ENCODE peak calls at places on chromosomes 11 and 22, in eight cellular contexts. Z, W, K, P, R, L, B and T are unnamed samples.

GRCh38 chr11:35617687-35618496 is at the start of gene FJX1:
- DNase-seq in Z (peak; percentile 72), W (peak; percentile 68), K (peak; percentile 79), P (peak; percentile 17), R (no peak), L (no peak), B (peak; percentile 55), T (peak; percentile 76)

GRCh38 chr11:92801685-92802084 is 167.8 kb upstream of the MTNR1B start:
- DNase-seq in Z (no peak), W (no peak), K (no peak), P (no peak), R (no peak), L (no peak), B (no peak), T (no peak)

GRCh38 chr22:18024276-18024939 is at the start of gene MICAL3:
- DNase-seq in Z (peak; percentile 82), W (peak; percentile 48), K (peak; percentile 78), P (peak; percentile 75), R (peak; percentile 69), L (no peak), B (peak; percentile 44), T (peak; percentile 47)

GRCh38 chr11:130023204-130023603 is 20.6 kb upstream of the PRDM10 start:
- DNase-seq in Z (peak; percentile 33), W (no peak), K (no peak), P (no peak), R (no peak), L (no peak), B (no peak), T (peak; percentile 49)

GRCh38 chr11:26287067-26287518 is 44.8 kb upstream of the ANO3 start:
- DNase-seq in Z (no peak), W (no peak), K (no peak), P (no peak), R (no peak), L (no peak), B (no peak), T (no peak)

GRCh38 chr11:124945826-124946225 is 8.2 kb upstream of the CCDC15 start:
- DNase-seq in Z (no peak), W (no peak), K (no peak), P (no peak), R (no peak), L (no peak), B (no peak), T (no peak)

GRCh38 chr11:8025816-8026215 is 38.7 kb downstream of the EIF3F start:
- DNase-seq in Z (no peak), W (no peak), K (no peak), P (no peak), R (no peak), L (no peak), B (no peak), T (peak; percentile 53)

GRCh38 chr22:48902983-48903650 is 924.6 kb downstream of the BRD1 start:
- DNase-seq in Z (no peak), W (no peak), K (no peak), P (no peak), R (no peak), L (no peak), B (no peak), T (no peak)

GRCh38 chr11:6629892-6630631 is 10.8 kb upstream of the TPP1 start:
- DNase-seq in Z (no peak), W (no peak), K (no peak), P (peak; percentile 26), R (peak; percentile 62), L (no peak), B (no peak), T (no peak)

GRCh38 chr11:36532908-36533601 is 23.0 kb upstream of the TRAF6 start:
- DNase-seq in Z (no peak), W (no peak), K (no peak), P (no peak), R (no peak), L (no peak), B (no peak), T (no peak)

GRCh38 chr22:40714514-40714966 is 35.3 kb downstream of the MCHR1 start:
- DNase-seq in Z (no peak), W (peak; percentile 63), K (no peak), P (no peak), R (no peak), L (no peak), B (no peak), T (no peak)

GRCh38 chr22:26648761-26649363 is 8.5 kb upstream of the MIAT start:
- DNase-seq in Z (no peak), W (no peak), K (no peak), P (no peak), R (no peak), L (no peak), B (no peak), T (no peak)

GRCh38 chr11:131867457-131868257 is 497.2 kb downstream of the NTM start:
- DNase-seq in Z (peak; percentile 56), W (peak; percentile 19), K (peak; percentile 76), P (peak; percentile 47), R (peak; percentile 34), L (peak; percentile 58), B (peak; percentile 47), T (peak; percentile 35)

GRCh38 chr11:126084608-126084912 is 21.9 kb upstream of the CDON start:
- DNase-seq in Z (no peak), W (no peak), K (no peak), P (no peak), R (no peak), L (no peak), B (no peak), T (no peak)
- TF ChIP-seq POLR2A in Z (no peak), W (no peak), K (no peak), P (no peak), R (no peak), L (no peak), B (no peak), T (no peak)

GRCh38 chr22:20167643-20168322 is 16.9 kb upstream of the CCDC188 start:
- DNase-seq in Z (no peak), W (no peak), K (no peak), P (no peak), R (no peak), L (no peak), B (no peak), T (no peak)
- TF ChIP-seq POLR2A in Z (no peak), W (no peak), K (no peak), P (no peak), R (no peak), L (no peak), B (no peak), T (no peak)

DNA sequence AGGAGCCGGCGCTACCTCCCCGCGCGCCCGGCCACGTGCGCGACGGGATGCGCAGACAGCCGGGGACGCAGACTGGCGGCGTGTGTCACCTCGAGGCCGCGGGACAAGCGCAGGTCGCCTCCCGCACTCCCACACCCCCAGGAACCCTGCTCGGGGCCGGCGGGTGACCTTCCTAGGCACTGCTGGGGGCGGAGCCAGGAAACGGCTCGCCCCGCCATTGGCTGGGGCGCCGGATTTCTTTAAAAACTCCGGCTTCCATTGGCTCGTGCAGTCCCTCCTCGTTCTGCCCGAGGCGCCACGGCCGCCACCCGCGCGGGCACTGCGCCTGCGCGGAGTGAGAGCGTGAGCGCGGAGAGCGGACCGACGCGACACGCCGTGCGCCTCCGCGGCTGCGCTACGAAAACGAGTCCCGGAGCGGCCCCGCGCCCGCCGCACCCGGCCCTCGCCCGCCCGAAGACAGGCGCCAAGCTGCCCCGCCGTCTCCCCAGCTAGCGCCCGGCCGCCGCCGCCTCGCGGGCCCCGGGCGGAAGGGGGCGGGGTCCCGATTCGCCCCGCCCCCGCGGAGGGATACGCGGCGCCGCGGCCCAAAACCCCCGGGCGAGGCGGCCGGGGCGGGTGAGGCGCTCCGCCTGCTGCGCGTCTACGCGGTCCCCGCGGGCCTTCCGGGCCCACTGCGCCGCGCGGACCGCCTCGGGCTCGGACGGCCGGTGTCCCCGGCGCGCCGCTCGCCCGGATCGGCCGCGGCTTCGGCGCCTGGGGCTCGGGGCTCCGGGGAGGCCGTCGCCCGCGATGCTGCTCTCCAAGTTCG is at the start of gene PIM3:
- DNase-seq in Z (peak; percentile 100), W (peak; percentile 93), K (peak; percentile 97), P (peak; percentile 97), R (peak; percentile 97), L (peak; percentile 88), B (peak; percentile 97), T (peak; percentile 97)
- TF ChIP-seq POLR2A in Z (peak; percentile 82), W (peak; percentile 70), K (peak; percentile 89), P (peak; percentile 97), R (no peak), L (peak; percentile 89), B (peak; percentile 86), T (peak; percentile 82)

GRCh38 chr22:20981787-20982562 is at the start of gene LZTR1:
- DNase-seq in Z (peak; percentile 94), W (peak; percentile 67), K (peak; percentile 91), P (peak; percentile 86), R (peak; percentile 83), L (peak; percentile 66), B (peak; percentile 72), T (peak; percentile 53)
- TF ChIP-seq POLR2A in Z (peak; percentile 95), W (peak; percentile 87), K (peak; percentile 90), P (peak; percentile 90), R (no peak), L (peak; percentile 89), B (peak; percentile 94), T (peak; percentile 79)

GRCh38 chr11:114159802-114160588 is 100.5 kb downstream of the ZBTB16 start:
- DNase-seq in Z (no peak), W (peak; percentile 99), K (peak; percentile 99), P (peak; percentile 99), R (peak; percentile 100), L (peak; percentile 100), B (peak; percentile 98), T (peak; percentile 26)
- TF ChIP-seq POLR2A in Z (no peak), W (peak; percentile 67), K (peak; percentile 79), P (peak; percentile 71), R (no peak), L (peak; percentile 7), B (peak; percentile 81), T (no peak)

GRCh38 chr11:2314136-2314524 is 12.3 kb downstream of the TSPAN32 start:
- DNase-seq in Z (no peak), W (no peak), K (peak; percentile 28), P (no peak), R (no peak), L (no peak), B (no peak), T (no peak)

GRCh38 chr11:2314525-2315394 is 12.9 kb downstream of the TSPAN32 start:
- DNase-seq in Z (no peak), W (peak; percentile 98), K (peak; percentile 92), P (peak; percentile 67), R (peak; percentile 86), L (peak; percentile 86), B (peak; percentile 83), T (peak; percentile 67)

GRCh38 chr11:2311456-2312201 is 9.8 kb downstream of the TSPAN32 start:
- DNase-seq in Z (no peak), W (no peak), K (peak; percentile 60), P (no peak), R (no peak), L (no peak), B (no peak), T (no peak)

GRCh38 chr11:2312232-2313042 is 10.6 kb downstream of the TSPAN32 start:
- DNase-seq in Z (no peak), W (peak; percentile 80), K (peak; percentile 59), P (no peak), R (no peak), L (no peak), B (no peak), T (peak; percentile 94)

GRCh38 chr11:2313051-2313951 is 11.5 kb downstream of the TSPAN32 start:
- DNase-seq in Z (no peak), W (no peak), K (peak; percentile 72), P (peak; percentile 6), R (no peak), L (no peak), B (no peak), T (no peak)
- TF ChIP-seq POLR2A in Z (no peak), W (no peak), K (no peak), P (no peak), R (no peak), L (no peak), B (no peak), T (no peak)